ENCODE peak calls at places on chromosomes 12 and 14, in six cellular contexts. T is fibroblast of pulmonary artery, X is glutamatergic neuron, C is B cell, A is MCF 10A, G is fibroblast of lung. I is an unnamed sample.

GRCh38 chr12:108798551-108799221 is 58.7 kb downstream of the SSH1 start:
- DNase-seq in A (peak; percentile 17), G (peak; percentile 66), C (no peak), T (peak; percentile 65), X (no peak), I (no peak)

GRCh38 chr12:38934696-38935095 is 29.3 kb upstream of the CPNE8 start:
- DNase-seq in C (no peak), G (peak; percentile 17), T (no peak), A (no peak), X (no peak), I (no peak)

GRCh38 chr12:45017916-45018315 is 33.0 kb downstream of the DBX2 start:
- DNase-seq in T (no peak), A (no peak), G (no peak), C (no peak), X (no peak), I (no peak)

GRCh38 chr12:131351319-131352028 is 359.4 kb upstream of the SFSWAP start:
- DNase-seq in T (no peak), G (no peak), X (no peak), C (peak; percentile 37), A (no peak), I (no peak)

GRCh38 chr14:76926521-76927251 is 100.5 kb downstream of the LRRC74A start:
- DNase-seq in T (peak; percentile 78), X (peak; percentile 58), G (peak; percentile 37), A (no peak), C (peak; percentile 76), I (no peak)

GRCh38 chr12:85627584-85627983 is 208.6 kb downstream of the RASSF9 start:
- DNase-seq in X (no peak), T (peak; percentile 65), C (no peak), G (peak; percentile 90), A (peak; percentile 43), I (peak; percentile 57)

GRCh38 chr14:100851946-100852620 is 26.2 kb downstream of the MEG3 start:
- DNase-seq in G (no peak), T (no peak), X (no peak), A (no peak), C (no peak), I (no peak)

GRCh38 chr14:33755358-33755757 is 195.5 kb downstream of the EGLN3 start:
- DNase-seq in T (no peak), G (peak; percentile 40), C (no peak), X (no peak), A (no peak), I (no peak)

GRCh38 chr12:79691299-79692248 is 810 bp upstream of the PAWR start:
- DNase-seq in C (no peak), G (peak; percentile 96), A (peak; percentile 81), T (peak; percentile 85), X (no peak), I (no peak)

GRCh38 chr12:10196210-10196609 is 16.5 kb upstream of the GABARAPL1 start:
- DNase-seq in T (no peak), A (no peak), G (no peak), X (no peak), C (no peak), I (no peak)

GRCh38 chr12:58408516-58408915 is 467.1 kb downstream of the ATP23 start:
- DNase-seq in G (no peak), X (no peak), C (no peak), A (no peak), T (peak; percentile 40), I (no peak)

GRCh38 chr12:6061661-6062060 is 62.8 kb downstream of the VWF start:
- DNase-seq in T (peak; percentile 67), C (no peak), G (no peak), A (no peak), X (no peak), I (peak; percentile 64)

GRCh38 chr14:81529391-81529790 is 4.3 kb downstream of the SEL1L start:
- DNase-seq in C (no peak), T (peak; percentile 36), X (no peak), A (no peak), G (no peak), I (peak; percentile 39)

GRCh38 chr14:89349196-89350008 is 67.6 kb downstream of the FOXN3 start:
- DNase-seq in A (no peak), X (peak; percentile 86), T (peak; percentile 34), G (peak; percentile 39), C (no peak), I (no peak)

GRCh38 chr12:78278706-78279105 is 448.0 kb downstream of the NAV3 start:
- DNase-seq in G (no peak), C (no peak), A (no peak), X (no peak), T (no peak), I (no peak)

GRCh38 chr12:106195638-106196037 is 52.2 kb downstream of the CKAP4 start:
- DNase-seq in C (no peak), A (peak; percentile 25), X (no peak), G (peak; percentile 69), T (peak; percentile 63), I (peak; percentile 95)

GRCh38 chr12:109358154-109358869 is 10.6 kb downstream of the MYO1H start:
- DNase-seq in A (no peak), G (no peak), X (no peak), T (peak; percentile 59), C (no peak), I (no peak)

GRCh38 chr14:23562822-23563472 is 4.6 kb downstream of the AP1G2 start:
- DNase-seq in G (peak; percentile 29), C (peak; percentile 66), X (peak; percentile 84), T (peak; percentile 64), A (peak; percentile 44), I (no peak)

GRCh38 chr12:120498870-120499515 is 3.1 kb downstream of the DYNLL1 start:
- DNase-seq in A (no peak), C (no peak), T (no peak), X (no peak), G (no peak), I (no peak)

GRCh38 chr12:52023182-52023975 is 16.6 kb downstream of the TAMALIN start:
- DNase-seq in X (peak; percentile 92), C (peak; percentile 87), G (peak; percentile 60), A (peak; percentile 64), T (peak; percentile 71), I (no peak)

GRCh38 chr12:70828391-70828790 is 92.1 kb downstream of the PTPRR start:
- DNase-seq in A (no peak), T (peak; percentile 13), C (no peak), G (peak; percentile 64), X (no peak), I (no peak)

GRCh38 chr12:89862511-89863331 is 154.1 kb upstream of the ATP2B1 start:
- DNase-seq in G (no peak), C (peak; percentile 82), A (no peak), T (no peak), X (no peak), I (no peak)

GRCh38 chr12:68893201-68893600 is 39.8 kb downstream of the CPM start:
- DNase-seq in T (no peak), G (no peak), A (no peak), C (no peak), X (no peak), I (no peak)

GRCh38 chr12:126899926-126900792 is 1366.8 kb upstream of the TMEM132C start:
- DNase-seq in T (no peak), G (no peak), C (no peak), X (no peak), A (no peak), I (no peak)

GRCh38 chr12:107461222-107461980 is 224.2 kb upstream of the PWP1 start:
- DNase-seq in X (no peak), G (peak; percentile 91), C (no peak), A (peak; percentile 67), T (peak; percentile 57), I (peak; percentile 14)

GRCh38 chr12:52813885-52814709 is at the start of gene KRT4:
- DNase-seq in A (no peak), X (no peak), C (no peak), T (no peak), G (peak; percentile 71), I (no peak)

GRCh38 chr12:132253698-132254480 is 75.5 kb downstream of the GALNT9 start:
- DNase-seq in A (peak; percentile 35), G (no peak), X (no peak), C (no peak), T (no peak), I (no peak)

GRCh38 chr14:96060161-96060933 is 21.2 kb downstream of the C14orf132 start:
- DNase-seq in X (no peak), A (no peak), G (no peak), T (no peak), C (peak; percentile 13), I (no peak)

GRCh38 chr12:12172106-12172511 is 94.7 kb downstream of the LRP6 start:
- DNase-seq in T (peak; percentile 60), A (peak; percentile 57), G (peak; percentile 70), X (no peak), C (no peak), I (no peak)

GRCh38 chr14:50342211-50343080 is 30.3 kb downstream of the DMAC2L start:
- DNase-seq in T (peak; percentile 76), A (peak; percentile 30), G (peak; percentile 83), C (peak; percentile 48), X (peak; percentile 54), I (no peak)

GRCh38 chr12:43979450-43979849 is 143.6 kb downstream of the TMEM117 start:
- DNase-seq in C (no peak), G (no peak), A (no peak), X (no peak), T (no peak), I (no peak)
- TF ChIP-seq CTCF in C (no peak), G (no peak), A (no peak), X (no peak), T (no peak), I (no peak)

GRCh38 chr12:112087851-112088250 is 20.7 kb downstream of the NAA25 start:
- DNase-seq in C (no peak), G (peak; percentile 50), A (no peak), X (no peak), T (no peak), I (no peak)

GRCh38 chr12:112091563-112091962 is 17.0 kb downstream of the NAA25 start:
- DNase-seq in X (no peak), G (no peak), T (no peak), A (no peak), C (no peak), I (no peak)

GRCh38 chr12:112087055-112087850 is 21.3 kb downstream of the NAA25 start:
- DNase-seq in C (no peak), G (no peak), A (no peak), T (no peak), X (no peak), I (no peak)
- TF ChIP-seq CTCF in C (no peak), G (peak; percentile 40), A (peak; percentile 6), T (peak; percentile 37), X (peak; percentile 23), I (no peak)

GRCh38 chr14:70677324-70677723 is 35.6 kb downstream of the TTC9 start:
- DNase-seq in T (no peak), A (no peak), C (no peak), X (no peak), G (no peak), I (no peak)
- TF ChIP-seq CTCF in T (no peak), A (no peak), C (no peak), X (no peak), G (no peak), I (no peak)

DNA sequence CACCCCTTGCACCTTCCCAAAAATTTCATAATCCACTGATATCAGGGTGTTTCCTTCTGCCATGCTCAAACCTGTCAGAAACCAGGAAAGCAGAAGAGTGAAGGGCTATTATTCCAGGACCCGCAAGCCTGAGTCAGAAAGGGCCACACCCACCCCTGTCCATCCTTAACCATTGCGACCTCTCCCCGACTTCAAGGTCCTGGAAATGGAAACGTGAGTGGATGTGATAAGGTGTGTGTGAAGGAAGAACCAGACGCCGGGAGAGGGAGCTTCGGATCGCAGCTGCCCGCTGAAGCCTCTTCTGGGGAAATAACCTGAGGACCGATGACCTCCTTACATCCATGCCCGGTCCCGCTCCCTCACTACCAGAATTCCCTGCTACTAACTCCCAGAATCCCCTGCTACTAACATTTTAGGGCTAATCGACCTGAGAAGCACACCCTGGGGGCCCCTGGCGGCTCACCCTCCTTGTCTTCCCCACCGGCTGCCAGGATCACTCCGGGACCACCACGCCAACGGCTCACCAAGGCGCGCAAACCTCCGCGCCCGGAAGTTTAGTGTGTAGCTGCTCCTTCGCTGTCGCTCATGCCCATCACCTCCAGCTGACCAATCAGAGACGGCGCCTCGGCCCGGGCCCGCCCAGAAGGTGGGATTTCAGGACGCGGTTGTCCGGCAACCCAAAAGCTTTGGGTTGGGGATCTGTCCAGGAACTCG is at the start of gene ACYP1:
- DNase-seq in X (peak; percentile 95), A (peak; percentile 90), T (peak; percentile 89), C (peak; percentile 89), G (peak; percentile 81), I (peak; percentile 69)
- TF ChIP-seq CTCF in X (no peak), A (no peak), T (no peak), C (no peak), G (no peak), I (peak; percentile 2)